ENCODE peak calls at places on chromosomes 4 and X, in six cellular contexts. Q is ovary, N is brain microvascular endothelial cell, F is endothelial cell of umbilical vein, S is OCI-LY7, L is fibroblast of mammary gland. A is an unnamed sample.

GRCh38 chrX:85859426-85859825 is 187.9 kb downstream of the CHM start:
- DNase-seq in Q (no peak), N (no peak), F (peak; percentile 21), S (no peak), L (no peak), A (no peak)

GRCh38 chr4:7747062-7747385 is 192.6 kb downstream of the AFAP1 start:
- DNase-seq in Q (no peak), N (no peak), F (no peak), S (no peak), L (no peak), A (no peak)

GRCh38 chr4:1368421-1369090 is 21.5 kb downstream of the UVSSA start:
- DNase-seq in Q (no peak), N (no peak), F (no peak), S (no peak), L (no peak), A (no peak)

GRCh38 chr4:78936989-78937388 is 2.2 kb downstream of the PAQR3 start:
- DNase-seq in Q (no peak), N (no peak), F (no peak), S (no peak), L (no peak), A (no peak)

GRCh38 chr4:81631958-81632439 is 160.3 kb upstream of the RASGEF1B start:
- DNase-seq in Q (no peak), N (peak; percentile 83), F (no peak), S (peak; percentile 44), L (peak; percentile 93), A (peak; percentile 79)

GRCh38 chrX:20309796-20310195 is 43.1 kb upstream of the RPS6KA3 start:
- DNase-seq in Q (no peak), N (peak; percentile 28), F (no peak), S (no peak), L (no peak), A (peak; percentile 74)

GRCh38 chr4:122099896-122100295 is 52.2 kb upstream of the BLTP1 start:
- DNase-seq in Q (no peak), N (no peak), F (peak; percentile 23), S (no peak), L (peak; percentile 39), A (peak; percentile 25)

GRCh38 chr4:74944354-74944793 is 11.5 kb downstream of the PARM1 start:
- DNase-seq in Q (no peak), N (no peak), F (no peak), S (no peak), L (no peak), A (no peak)

GRCh38 chr4:189202182-189202868 is 738.3 kb upstream of the FRG1 start:
- DNase-seq in Q (peak; percentile 65), N (peak; percentile 71), F (no peak), S (peak; percentile 35), L (peak; percentile 84), A (peak; percentile 83)

GRCh38 chr4:51840791-51841190 is 2.2 kb upstream of the DCUN1D4 start:
- DNase-seq in Q (no peak), N (no peak), F (no peak), S (no peak), L (no peak), A (peak; percentile 16)

GRCh38 chrX:1444896-1445480 is 7.7 kb downstream of the ASMTL start:
- DNase-seq in Q (no peak), N (no peak), F (no peak), S (no peak), L (no peak), A (no peak)

GRCh38 chrX:113522814-113523213 is 682.2 kb upstream of the AMOT start:
- DNase-seq in Q (no peak), N (no peak), F (peak; percentile 38), S (peak; percentile 0), L (peak; percentile 25), A (no peak)

GRCh38 chr4:182144621-182145359 is 98.4 kb upstream of the TENM3 start:
- DNase-seq in Q (peak; percentile 26), N (no peak), F (no peak), S (no peak), L (peak; percentile 14), A (no peak)

GRCh38 chrX:153766871-153767673 is 3.0 kb downstream of the PLXNB3 start:
- DNase-seq in Q (no peak), N (no peak), F (no peak), S (no peak), L (no peak), A (no peak)

GRCh38 chrX:153763989-153764755 is at the start of gene PLXNB3:
- DNase-seq in Q (peak; percentile 74), N (peak; percentile 43), F (peak; percentile 56), S (peak; percentile 64), L (peak; percentile 62), A (peak; percentile 72)

GRCh38 chrX:153766098-153766817 is 2.2 kb downstream of the PLXNB3 start:
- DNase-seq in Q (no peak), N (peak; percentile 55), F (peak; percentile 58), S (peak; percentile 56), L (peak; percentile 66), A (peak; percentile 47)

GRCh38 chrX:153764786-153765137 is 713 bp downstream of the PLXNB3 start:
- DNase-seq in Q (no peak), N (no peak), F (no peak), S (no peak), L (no peak), A (no peak)

GRCh38 chrX:153765138-153766079 is 1.4 kb downstream of the PLXNB3 start:
- DNase-seq in Q (no peak), N (no peak), F (peak; percentile 52), S (no peak), L (no peak), A (no peak)
- H3K4me3 ChIP-seq in Q (peak overlapping the region; percentile 27), N (peak overlapping the region; percentile 46), F (no peak overlapping the region), S (no peak overlapping the region), L (peak overlapping the region; percentile 43), A (peak overlapping the region; percentile 61)

DNA sequence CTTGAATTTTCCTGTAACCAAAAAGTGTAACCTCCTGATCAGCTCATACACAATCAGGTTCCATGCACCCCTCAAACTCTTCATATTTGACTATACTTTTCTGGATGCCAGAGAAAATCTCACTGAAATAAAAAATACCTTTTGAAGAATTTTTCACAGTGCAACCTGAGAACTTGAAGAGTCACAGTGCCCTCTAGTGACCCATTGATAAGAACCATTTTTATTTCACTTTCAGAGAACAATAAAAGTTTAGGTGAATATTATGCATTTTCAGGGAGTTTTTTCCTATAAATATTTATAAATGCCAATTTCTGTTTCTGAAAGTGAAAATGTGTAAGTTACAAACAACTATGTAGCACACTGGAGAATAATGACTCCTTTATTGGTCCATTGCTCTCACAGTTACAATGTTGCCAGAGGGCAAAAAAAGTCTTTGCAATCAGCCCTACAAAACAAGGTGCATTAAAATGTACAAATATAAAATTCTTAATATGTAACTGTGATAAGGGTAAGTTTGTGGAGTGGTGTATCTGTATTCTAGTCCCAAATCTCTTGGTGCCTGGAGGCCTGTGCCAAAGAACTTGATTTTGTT is 153.6 kb upstream of the INTU start:
- DNase-seq in Q (no peak), N (peak; percentile 6), F (peak; percentile 22), S (peak; percentile 30), L (peak; percentile 59), A (peak; percentile 54)
- TF ChIP-seq CTCF in Q (no peak), N (peak; percentile 53), F (no peak), S (peak; percentile 88), L (peak; percentile 54), A (peak; percentile 67)

DNA sequence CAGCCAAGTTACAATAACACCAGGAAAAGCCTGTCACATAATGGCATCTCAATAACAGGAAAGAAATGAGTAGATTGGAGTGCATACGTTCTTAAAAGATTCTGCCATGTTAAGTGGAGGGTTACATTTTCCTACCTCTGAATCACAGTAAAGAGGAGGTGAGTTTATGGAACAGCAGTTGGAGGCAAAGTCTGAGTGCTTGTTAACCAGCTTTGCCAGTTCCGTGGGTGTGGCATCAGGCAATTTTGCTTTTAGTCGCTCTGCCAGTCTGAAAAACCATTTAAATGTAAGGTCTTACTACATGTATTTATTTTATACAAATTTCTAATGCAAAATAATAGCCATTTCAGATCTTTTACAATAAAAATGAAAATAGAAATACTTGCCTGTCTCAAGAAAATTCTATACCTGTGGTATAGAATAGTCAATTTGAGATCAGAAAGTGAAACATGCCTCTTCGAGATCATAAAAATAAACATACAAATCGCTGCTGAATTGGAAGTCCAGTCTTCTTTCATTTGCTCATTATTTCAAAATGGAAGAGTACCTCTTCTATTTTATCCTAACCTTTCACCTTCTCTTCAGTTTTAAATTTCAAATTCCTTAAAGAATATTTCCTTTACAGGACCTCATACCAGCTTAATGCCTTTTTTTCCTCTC is 31.4 kb downstream of the GC start:
- DNase-seq in Q (no peak), N (no peak), F (no peak), S (no peak), L (no peak), A (no peak)
- H3K4me3 ChIP-seq in Q (no peak overlapping the region), N (no peak overlapping the region), F (no peak overlapping the region), S (no peak overlapping the region), L (no peak overlapping the region), A (no peak overlapping the region)

DNA sequence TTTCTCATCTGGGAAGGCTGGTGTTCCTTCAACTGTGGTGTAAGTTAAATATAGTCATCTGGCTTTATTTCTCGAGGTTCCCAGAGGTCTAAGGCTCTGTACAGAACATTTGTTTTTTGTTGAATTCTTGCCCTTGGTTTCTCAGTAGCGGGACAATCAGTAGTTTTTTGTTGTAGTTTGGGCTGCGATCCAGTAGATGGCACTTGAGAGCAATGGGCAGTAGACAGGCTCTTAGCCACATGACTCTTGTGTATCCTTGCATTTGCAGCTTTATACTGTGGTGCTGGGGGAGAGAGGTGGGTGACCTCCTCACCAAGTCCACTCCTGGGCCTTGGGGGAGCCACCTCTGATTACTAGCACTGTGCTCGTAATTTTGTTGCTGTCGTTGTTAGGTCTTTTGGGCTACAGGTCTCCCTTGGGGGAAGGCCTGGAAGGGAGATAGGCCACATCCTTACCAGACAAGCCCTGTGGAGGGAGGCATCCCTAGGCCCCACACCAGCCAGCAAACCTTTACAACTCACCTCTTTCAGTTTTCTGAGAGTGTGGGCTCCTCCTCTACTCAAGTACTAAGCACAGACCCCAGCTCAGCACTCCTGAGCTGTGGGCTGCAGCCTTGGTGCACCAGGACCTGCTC is 8.1 kb downstream of the ETDB start:
- DNase-seq in Q (no peak), N (peak; percentile 27), F (peak; percentile 39), S (peak; percentile 32), L (peak; percentile 42), A (peak; percentile 17)
- TF ChIP-seq CTCF in Q (no peak), N (peak; percentile 81), F (peak; percentile 67), S (peak; percentile 74), L (peak; percentile 81), A (peak; percentile 69)

GRCh38 chrX:71542411-71542810 is 9.5 kb downstream of the OGT start:
- DNase-seq in Q (no peak), N (no peak), F (peak; percentile 30), S (no peak), L (peak; percentile 79), A (peak; percentile 77)

GRCh38 chrX:71543316-71543715 is 10.4 kb downstream of the OGT start:
- DNase-seq in Q (no peak), N (peak; percentile 28), F (peak; percentile 80), S (no peak), L (peak; percentile 85), A (peak; percentile 75)

GRCh38 chrX:71542825-71543224 is 9.9 kb downstream of the OGT start:
- DNase-seq in Q (no peak), N (no peak), F (no peak), S (no peak), L (peak; percentile 16), A (no peak)

GRCh38 chrX:71540801-71541545 is 8.1 kb downstream of the OGT start:
- DNase-seq in Q (no peak), N (no peak), F (no peak), S (peak; percentile 68), L (no peak), A (no peak)

GRCh38 chrX:71541546-71542022 is 8.7 kb downstream of the OGT start:
- DNase-seq in Q (no peak), N (peak; percentile 13), F (peak; percentile 67), S (no peak), L (peak; percentile 66), A (peak; percentile 77)
- H3K4me3 ChIP-seq in Q (no peak overlapping the region), N (no peak overlapping the region), F (no peak overlapping the region), S (peak overlapping the region; percentile 54), L (no peak overlapping the region), A (no peak overlapping the region)

GRCh38 chrX:155577682-155578081 is 35.1 kb downstream of the TMLHE start:
- DNase-seq in Q (no peak), N (no peak), F (no peak), S (no peak), L (no peak), A (no peak)
- TF ChIP-seq CTCF in Q (no peak), N (no peak), F (no peak), S (no peak), L (no peak), A (no peak)